ENCODE peak calls at places on chromosomes 13 and 19, in eight cellular contexts. L is sigmoid colon, I is K562, G is GM12891, Q is prostate gland, J is GM12892, H is transverse colon, C is breast epithelium. M is an unnamed sample.

GRCh38 chr13:43289458-43290255 is 266.3 kb downstream of the DNAJC15 start:
- DNase-seq in L (no peak), I (no peak), G (no peak), Q (no peak), J (no peak), H (no peak), C (no peak), M (no peak)

GRCh38 chr19:17497149-17497798 is 14.2 kb upstream of the PGLS start:
- DNase-seq in L (no peak), I (no peak), G (no peak), Q (no peak), J (no peak), H (no peak), C (no peak), M (no peak)

GRCh38 chr19:35040826-35041547 is 534 bp upstream of the HPN start:
- DNase-seq in L (peak; percentile 94), I (peak; percentile 84), G (no peak), Q (peak; percentile 69), J (no peak), H (peak; percentile 77), C (peak; percentile 86), M (peak; percentile 88)

GRCh38 chr13:21385710-21386109 is 73.4 kb downstream of the ZDHHC20 start:
- DNase-seq in L (no peak), I (no peak), G (no peak), Q (no peak), J (no peak), H (no peak), C (no peak), M (no peak)

GRCh38 chr13:35917942-35918645 is 213.1 kb downstream of the DCLK1 start:
- DNase-seq in L (no peak), I (no peak), G (no peak), Q (no peak), J (no peak), H (no peak), C (no peak), M (no peak)

GRCh38 chr13:27053902-27054595 is 117.6 kb downstream of the USP12 start:
- DNase-seq in L (no peak), I (no peak), G (no peak), Q (no peak), J (no peak), H (no peak), C (no peak), M (no peak)

GRCh38 chr13:57640582-57640981 is 9.0 kb downstream of the PCDH17 start:
- DNase-seq in L (no peak), I (no peak), G (no peak), Q (no peak), J (no peak), H (no peak), C (no peak), M (no peak)

GRCh38 chr19:31350033-31350692 is 927 bp upstream of the TSHZ3 start:
- DNase-seq in L (peak; percentile 82), I (peak; percentile 51), G (no peak), Q (no peak), J (no peak), H (no peak), C (no peak), M (no peak)

GRCh38 chr13:75345191-75345590 is 136.8 kb downstream of the TBC1D4 start:
- DNase-seq in L (no peak), I (no peak), G (no peak), Q (no peak), J (no peak), H (no peak), C (no peak), M (no peak)

GRCh38 chr13:57629391-57629804 is 2.1 kb upstream of the PCDH17 start:
- DNase-seq in L (no peak), I (no peak), G (no peak), Q (no peak), J (no peak), H (no peak), C (no peak), M (no peak)

GRCh38 chr19:34236035-34236793 is 18.1 kb upstream of the GARRE1 start:
- DNase-seq in L (no peak), I (no peak), G (no peak), Q (peak; percentile 54), J (no peak), H (peak; percentile 44), C (no peak), M (no peak)

GRCh38 chr13:67619346-67619745 is 389.2 kb upstream of the PCDH9 start:
- DNase-seq in L (no peak), I (no peak), G (no peak), Q (no peak), J (no peak), H (no peak), C (no peak), M (no peak)

GRCh38 chr19:39155741-39156140 is 30.2 kb downstream of the PAK4 start:
- DNase-seq in L (no peak), I (no peak), G (no peak), Q (no peak), J (no peak), H (no peak), C (no peak), M (no peak)

GRCh38 chr19:55041244-55041626 is 3.2 kb upstream of the GP6 start:
- DNase-seq in L (no peak), I (no peak), G (no peak), Q (no peak), J (no peak), H (no peak), C (no peak), M (no peak)

GRCh38 chr19:20318616-20319015 is 151.6 kb downstream of the ZNF486 start:
- DNase-seq in L (no peak), I (no peak), G (no peak), Q (peak; percentile 21), J (no peak), H (no peak), C (no peak), M (no peak)

GRCh38 chr19:14072535-14073231 is at the start of gene MISP3:
- DNase-seq in L (peak; percentile 75), I (peak; percentile 62), G (no peak), Q (peak; percentile 36), J (no peak), H (peak; percentile 92), C (no peak), M (no peak)

GRCh38 chr19:14073925-14074838 is 1.6 kb downstream of the MISP3 start:
- DNase-seq in L (peak; percentile 77), I (peak; percentile 42), G (no peak), Q (peak; percentile 42), J (no peak), H (peak; percentile 78), C (no peak), M (no peak)

GRCh38 chr19:14070268-14071050 is 2.1 kb upstream of the MISP3 start:
- DNase-seq in L (no peak), I (no peak), G (no peak), Q (no peak), J (no peak), H (no peak), C (no peak), M (no peak)

GRCh38 chr19:14078406-14078805 is 5.8 kb downstream of the MISP3 start:
- DNase-seq in L (no peak), I (no peak), G (no peak), Q (no peak), J (no peak), H (no peak), C (no peak), M (no peak)

GRCh38 chr19:14073232-14073924 is 792 bp downstream of the MISP3 start:
- DNase-seq in L (peak; percentile 82), I (peak; percentile 82), G (peak; percentile 76), Q (peak; percentile 53), J (peak; percentile 71), H (peak; percentile 80), C (peak; percentile 59), M (no peak)
- TF ChIP-seq POLR2AphosphoS5 in L (peak; percentile 43), I (no peak), G (no peak), Q (no peak), J (no peak), H (peak; percentile 41), C (no peak), M (no peak)

GRCh38 chr19:52095172-52096014 is at the start of gene ZNF841:
- DNase-seq in L (peak; percentile 98), I (peak; percentile 97), G (peak; percentile 71), Q (peak; percentile 90), J (peak; percentile 19), H (peak; percentile 94), C (peak; percentile 92), M (peak; percentile 97)
- TF ChIP-seq POLR2AphosphoS5 in L (peak; percentile 90), I (peak; percentile 76), G (peak; percentile 79), Q (peak; percentile 91), J (no peak), H (peak; percentile 80), C (peak; percentile 67), M (no peak)

DNA sequence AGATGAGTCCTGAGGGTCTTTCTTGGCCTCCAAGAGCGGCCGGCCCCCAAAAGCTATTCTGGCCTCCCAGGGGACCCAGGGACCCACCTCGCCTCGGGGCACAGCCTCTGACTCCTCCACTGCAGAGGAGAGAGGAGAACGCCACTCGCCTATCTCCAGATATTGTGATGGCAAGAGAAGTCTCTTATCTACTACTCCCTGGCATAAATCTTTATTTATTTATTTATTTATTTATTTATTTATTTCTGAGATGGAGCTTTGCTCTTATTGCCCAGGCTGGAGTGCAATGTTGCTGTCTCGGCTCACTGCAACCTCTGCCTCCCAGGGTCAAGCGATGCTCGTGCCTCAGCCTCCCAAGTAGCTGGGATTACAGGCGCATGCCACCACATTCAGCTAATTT is 11.0 kb downstream of the SLC7A9 start:
- DNase-seq in L (no peak), I (no peak), G (no peak), Q (no peak), J (no peak), H (no peak), C (no peak), M (no peak)
- TF ChIP-seq POLR2AphosphoS5 in L (no peak), I (no peak), G (no peak), Q (no peak), J (no peak), H (no peak), C (no peak), M (no peak)

GRCh38 chr19:48738557-48739399 is 1.6 kb downstream of the RASIP1 start:
- DNase-seq in L (peak; percentile 96), I (peak; percentile 98), G (peak; percentile 98), Q (peak; percentile 94), J (peak; percentile 98), H (peak; percentile 97), C (peak; percentile 90), M (peak; percentile 93)
- TF ChIP-seq POLR2AphosphoS5 in L (no peak), I (no peak), G (no peak), Q (no peak), J (no peak), H (peak; percentile 18), C (no peak), M (no peak)

GRCh38 chr19:49933643-49934042 is 4.3 kb upstream of the NUP62 start:
- DNase-seq in L (no peak), I (no peak), G (no peak), Q (no peak), J (no peak), H (no peak), C (no peak), M (no peak)
- TF ChIP-seq POLR2AphosphoS5 in L (no peak), I (no peak), G (no peak), Q (no peak), J (peak; percentile 92), H (no peak), C (no peak), M (no peak)

M was measured in suprapubic skin.